ENCODE peak calls at places on chromosomes 13 and 19, in five cellular contexts. I is ovary, O is tibial nerve, D is breast epithelium, K is IMR-90. H is an unnamed sample.

GRCh38 chr19:54114340-54114826 is 1.1 kb downstream of the TFPT start:
- DNase-seq in D (no peak), K (peak; percentile 18), I (no peak), O (no peak), H (peak; percentile 42)

GRCh38 chr13:27638521-27638920 is 16.8 kb downstream of the POLR1D start:
- DNase-seq in K (peak; percentile 57), I (no peak), D (no peak), O (no peak), H (peak; percentile 69)

GRCh38 chr13:93771229-93771628 is 544.6 kb downstream of the GPC6 start:
- DNase-seq in K (no peak), D (no peak), O (no peak), I (no peak), H (no peak)

GRCh38 chr19:44741841-44742352 is 6.6 kb upstream of the BCL3 start:
- DNase-seq in K (peak; percentile 100), O (peak; percentile 95), D (peak; percentile 97), I (peak; percentile 99), H (peak; percentile 97)

GRCh38 chr13:33678906-33679657 is 138.9 kb upstream of the RFC3 start:
- DNase-seq in D (peak; percentile 66), O (peak; percentile 25), I (peak; percentile 71), K (peak; percentile 1), H (peak; percentile 60)

GRCh38 chr13:25067054-25067453 is 28.9 kb upstream of the PABPC3 start:
- DNase-seq in D (no peak), K (no peak), O (no peak), I (no peak), H (no peak)

GRCh38 chr13:113746671-113747070 is 12.4 kb upstream of the TMEM255B start:
- DNase-seq in K (no peak), O (no peak), D (no peak), I (no peak), H (no peak)

GRCh38 chr13:30409911-30410704 is 12.2 kb upstream of the UBE2L5 start:
- DNase-seq in I (peak; percentile 66), D (no peak), K (peak; percentile 85), O (no peak), H (peak; percentile 68)

GRCh38 chr19:28218728-28219127 is 994.2 kb downstream of the UQCRFS1 start:
- DNase-seq in D (no peak), K (no peak), O (no peak), I (no peak), H (no peak)

GRCh38 chr13:42807866-42808265 is 26.5 kb downstream of the FAM216B start:
- DNase-seq in D (no peak), K (peak; percentile 76), I (no peak), O (no peak), H (no peak)

GRCh38 chr13:44710576-44710975 is 134.4 kb upstream of the TSC22D1 start:
- DNase-seq in D (no peak), O (no peak), K (peak; percentile 96), I (no peak), H (no peak)

GRCh38 chr13:26561636-26562537 is 4.4 kb downstream of the WASF3 start:
- DNase-seq in K (peak; percentile 84), D (no peak), I (no peak), O (no peak), H (no peak)

GRCh38 chr13:32117696-32118095 is 86.1 kb downstream of the FRY start:
- DNase-seq in O (no peak), K (peak; percentile 8), I (no peak), D (no peak), H (peak; percentile 40)

GRCh38 chr13:94952787-94953186 is 240.4 kb upstream of the SOX21 start:
- DNase-seq in K (no peak), I (no peak), O (no peak), D (no peak), H (no peak)

GRCh38 chr13:67996101-67996500 is 766.0 kb upstream of the PCDH9 start:
- DNase-seq in O (no peak), K (no peak), D (no peak), I (no peak), H (no peak)

DNA sequence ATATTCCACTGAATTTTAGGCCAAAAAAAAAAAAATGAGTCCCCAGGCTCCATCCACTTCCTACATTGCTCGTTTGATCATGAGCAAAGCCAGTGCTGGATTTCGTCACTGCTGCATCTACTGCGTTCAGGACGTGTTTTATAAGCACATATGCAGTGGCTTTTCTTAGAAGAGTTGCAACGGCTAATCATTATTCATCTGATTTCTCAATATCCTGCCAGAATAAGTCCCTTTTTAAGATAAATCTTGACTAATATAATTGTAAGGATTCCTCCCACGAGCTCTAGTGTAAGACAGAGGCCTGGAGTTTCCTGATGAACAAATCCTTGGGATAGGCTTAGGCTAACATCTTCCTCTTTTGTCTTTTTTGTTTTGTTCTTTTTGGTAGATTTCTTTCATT is 19.5 kb downstream of the FAM124A start:
- DNase-seq in D (no peak), K (no peak), I (no peak), O (no peak), H (no peak)
- H3K4me1 ChIP-seq in D (no peaks in the 10 kb centered on the region), K (no peaks in the 10 kb centered on the region), I (no peaks in the 10 kb centered on the region), O (no peaks in the 10 kb centered on the region), H (peaks cover 9% of the 10 kb centered on the region)

GRCh38 chr19:49061445-49061844 is 3.2 kb downstream of the NTF4 start:
- DNase-seq in D (no peak), O (no peak), I (no peak), K (no peak), H (no peak)

GRCh38 chr19:49059056-49059455 is 1.5 kb upstream of the CGB7 start:
- DNase-seq in K (no peak), D (no peak), I (no peak), O (no peak), H (no peak)

GRCh38 chr19:49058592-49058991 is 1.0 kb upstream of the CGB7 start:
- DNase-seq in I (no peak), K (peak; percentile 25), O (no peak), D (no peak), H (no peak)

GRCh38 chr19:49064029-49064629 is 489 bp downstream of the NTF4 start:
- DNase-seq in O (no peak), I (no peak), D (no peak), K (no peak), H (no peak)

GRCh38 chr19:49061000-49061399 is 3.5 kb upstream of the CGB7 start:
- DNase-seq in D (no peak), O (no peak), I (no peak), K (no peak), H (no peak)
- H3K27me3 ChIP-seq in D (no peaks in the 10 kb centered on the region), O (peaks cover 90% of the 10 kb centered on the region), I (no peaks in the 10 kb centered on the region), K (peaks cover 27% of the 10 kb centered on the region), H (no peaks in the 10 kb centered on the region)

DNA sequence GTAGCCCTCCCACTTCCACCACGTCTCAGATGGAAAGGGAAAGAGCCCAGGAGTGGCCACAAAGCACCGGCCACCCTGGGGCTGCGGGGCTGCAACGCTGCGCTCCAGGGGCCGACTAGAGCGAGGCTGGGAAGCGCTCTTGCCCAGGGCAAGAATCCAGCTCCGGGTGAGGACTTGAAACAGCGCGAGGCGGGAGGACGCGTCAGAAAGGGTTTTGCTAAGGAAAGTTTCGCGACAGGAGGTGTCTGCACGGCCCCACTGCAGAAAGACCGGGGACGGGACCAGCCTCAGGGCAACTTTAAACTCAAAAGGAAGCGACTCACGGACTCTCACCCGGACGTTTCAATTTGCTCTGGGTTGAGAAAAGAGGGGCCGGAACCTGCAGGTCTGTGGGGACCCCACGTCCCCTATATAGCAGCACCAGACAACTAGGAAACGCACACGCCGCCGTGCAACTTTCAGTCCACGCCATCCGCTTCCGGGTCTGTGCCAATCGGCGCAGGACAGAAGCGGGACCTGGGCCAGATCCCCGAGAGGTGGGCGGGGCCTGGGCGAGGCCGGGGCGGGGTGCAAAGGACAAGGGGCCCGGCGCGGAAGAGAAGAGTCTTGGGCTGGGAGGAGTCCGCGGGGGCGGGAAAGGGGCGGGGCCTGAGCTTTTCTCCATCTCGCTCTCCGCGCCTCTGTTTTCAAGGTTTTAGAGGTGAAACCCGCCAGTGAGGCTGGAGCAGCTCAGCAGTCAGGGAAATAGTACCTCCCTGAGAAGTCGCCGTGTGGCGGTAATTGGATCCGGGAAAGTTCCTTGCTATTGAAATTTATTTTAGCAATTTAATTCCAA is at the start of gene ZNF816:
- DNase-seq in O (peak; percentile 98), I (peak; percentile 97), D (peak; percentile 99), K (peak; percentile 88), H (peak; percentile 98)
- TF ChIP-seq POLR2A in O (no peak), I (no peak), D (no peak), K (peak; percentile 43), H (no peak)

GRCh38 chr19:4059493-4059880 is 7.2 kb downstream of the ZBTB7A start:
- DNase-seq in O (no peak), D (no peak), I (no peak), K (no peak), H (no peak)

GRCh38 chr19:4061178-4061682 is 5.5 kb downstream of the ZBTB7A start:
- DNase-seq in O (peak; percentile 83), D (peak; percentile 88), I (peak; percentile 80), K (no peak), H (peak; percentile 65)

GRCh38 chr19:4061683-4062575 is 4.8 kb downstream of the ZBTB7A start:
- DNase-seq in O (no peak), K (no peak), D (peak; percentile 76), I (peak; percentile 46), H (no peak)

GRCh38 chr19:4059931-4060620 is 6.6 kb downstream of the ZBTB7A start:
- DNase-seq in O (peak; percentile 58), K (no peak), D (no peak), I (peak; percentile 83), H (peak; percentile 60)

DNA sequence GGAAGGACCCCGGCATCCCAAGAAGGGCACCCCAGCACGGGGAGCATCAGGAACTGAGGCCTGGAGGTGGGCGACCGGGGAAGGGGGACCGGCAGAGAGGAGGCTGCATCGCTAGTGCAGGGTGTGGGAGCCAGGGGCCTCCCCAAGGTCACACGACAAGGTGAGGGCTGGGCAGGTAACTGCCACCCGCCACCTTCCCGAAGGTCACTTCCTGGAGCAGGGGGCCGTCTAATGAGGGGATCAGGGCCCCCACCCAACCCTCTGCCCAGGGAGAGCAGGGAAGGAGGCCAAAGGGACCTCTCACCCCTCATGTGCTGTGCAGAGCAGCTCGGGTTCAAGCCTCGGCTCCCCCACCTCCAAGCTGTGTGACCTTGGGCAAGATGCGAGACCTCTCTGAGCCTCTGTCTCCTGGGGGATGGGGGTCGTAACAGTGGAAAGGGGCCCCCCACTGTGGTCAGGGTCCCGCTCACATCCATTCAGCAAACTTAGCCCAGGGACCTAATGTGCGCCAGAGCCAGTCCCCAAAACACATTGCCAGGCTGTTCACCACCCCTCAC is 6.0 kb downstream of the ZBTB7A start:
- DNase-seq in O (no peak), D (no peak), I (peak; percentile 36), K (no peak), H (no peak)
- H3K4me1 ChIP-seq in O (no peaks in the 10 kb centered on the region), D (peaks cover 46% of the 10 kb centered on the region), I (peaks cover 52% of the 10 kb centered on the region), K (peaks cover 45% of the 10 kb centered on the region), H (peaks cover 63% of the 10 kb centered on the region)

DNA sequence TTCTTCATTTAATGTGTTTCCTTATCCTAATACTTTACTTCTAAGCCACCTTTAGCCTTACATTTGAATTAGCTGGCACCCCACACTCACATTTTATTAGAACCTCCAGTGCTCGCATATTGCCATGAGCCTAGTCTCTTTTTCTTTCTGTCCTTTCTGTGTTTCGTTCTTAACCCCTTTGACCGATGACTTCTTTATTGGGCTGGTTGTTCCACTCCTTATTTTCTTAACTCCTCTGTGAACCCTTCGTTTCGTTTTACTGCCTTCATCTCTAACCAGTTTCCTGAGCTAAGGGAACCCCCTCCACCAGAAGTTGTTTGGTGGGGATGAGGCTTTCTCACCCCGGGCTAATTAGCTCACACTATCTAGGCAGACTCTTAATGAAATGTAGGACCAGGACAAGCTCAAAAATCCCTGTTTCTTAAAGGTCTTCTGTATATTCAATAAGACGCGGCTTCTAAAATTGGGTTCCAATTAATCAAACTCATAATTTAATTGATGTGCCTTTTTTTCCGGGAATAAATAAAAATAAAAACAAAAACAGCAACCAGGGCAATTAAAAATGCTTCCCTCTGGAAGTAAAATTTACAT is 19.1 kb upstream of the ARHGEF7 start:
- DNase-seq in K (no peak), O (no peak), I (no peak), D (no peak), H (no peak)
- H3K27me3 ChIP-seq in K (peaks cover 68% of the 10 kb centered on the region), O (peaks cover 9% of the 10 kb centered on the region), I (no peaks in the 10 kb centered on the region), D (peaks cover 2% of the 10 kb centered on the region), H (no peaks in the 10 kb centered on the region)

GRCh38 chr13:41017153-41017552 is 2.0 kb downstream of the ELF1 start:
- DNase-seq in D (no peak), K (no peak), O (no peak), I (no peak), H (peak; percentile 37)
- TF ChIP-seq POLR2A in D (no peak), K (no peak), O (no peak), I (no peak), H (no peak)